ENCODE peak calls at places on chromosomes 16 and 17, in six cellular contexts. B, Q, E, K, Y and X are unnamed samples.
A peak's percentile ranks its signal among the peaks of the same experiment; 100 is the strongest.

GRCh38 chr16:83807710-83808572 is at the start of gene HSBP1:
- DNase-seq in B (peak; percentile 87), Y (peak; percentile 89), Q (peak; percentile 97), E (peak; percentile 98), K (peak; percentile 93), X (peak; percentile 90)

GRCh38 chr17:8284126-8284525 is 4.3 kb upstream of the RANGRF start:
- DNase-seq in Y (no peak), E (no peak), Q (no peak), K (no peak), B (no peak), X (no peak)

GRCh38 chr17:41567317-41567716 is 4.5 kb downstream of the KRT9 start:
- DNase-seq in Q (no peak), K (no peak), E (no peak), B (no peak), Y (no peak), X (no peak)

GRCh38 chr17:59853168-59853918 is 39.4 kb downstream of the TUBD1 start:
- DNase-seq in E (peak; percentile 31), B (peak; percentile 44), Y (peak; percentile 94), K (peak; percentile 97), Q (peak; percentile 97), X (peak; percentile 72)

GRCh38 chr16:911101-911500 is 59.7 kb downstream of the LMF1 start:
- DNase-seq in E (no peak), K (no peak), Y (no peak), B (no peak), Q (no peak), X (no peak)

GRCh38 chr17:74212262-74212912 is 984 bp upstream of the TTYH2 start:
- DNase-seq in B (no peak), Y (no peak), K (no peak), E (no peak), Q (peak; percentile 65), X (peak; percentile 36)

GRCh38 chr16:16004314-16004749 is 54.9 kb downstream of the ABCC1 start:
- DNase-seq in Q (peak; percentile 84), Y (no peak), B (no peak), K (peak; percentile 88), E (peak; percentile 42), X (no peak)

GRCh38 chr16:50425648-50426047 is 56.9 kb upstream of the BRD7 start:
- DNase-seq in B (no peak), E (no peak), Y (no peak), Q (no peak), K (no peak), X (no peak)

GRCh38 chr17:42142371-42142896 is 12.4 kb downstream of the RAB5C start:
- DNase-seq in B (no peak), Q (peak; percentile 68), Y (no peak), E (peak; percentile 84), K (peak; percentile 61), X (no peak)

GRCh38 chr17:28725166-28725659 is 820 bp downstream of the TLCD1 start:
- DNase-seq in Y (no peak), B (no peak), Q (peak; percentile 87), E (no peak), K (peak; percentile 57), X (no peak)

GRCh38 chr17:38327936-38328335 is 15.8 kb downstream of the GPR179 start:
- DNase-seq in Q (no peak), K (no peak), E (no peak), B (no peak), Y (no peak), X (no peak)

GRCh38 chr16:84565669-84566495 is 52.0 kb downstream of the COTL1 start:
- DNase-seq in E (no peak), Q (no peak), Y (no peak), K (no peak), B (no peak), X (no peak)

GRCh38 chr17:59851431-59852375 is 41.0 kb downstream of the TUBD1 start:
- DNase-seq in K (peak; percentile 90), Q (peak; percentile 68), B (no peak), Y (no peak), E (peak; percentile 60), X (no peak)

GRCh38 chr16:48720266-48720665 is 110.3 kb upstream of the N4BP1 start:
- DNase-seq in K (no peak), B (no peak), E (peak; percentile 14), Y (no peak), Q (peak; percentile 3), X (no peak)

GRCh38 chr16:60945225-60945624 is 1091.0 kb downstream of the CDH8 start:
- DNase-seq in Y (no peak), Q (no peak), K (no peak), B (no peak), E (no peak), X (no peak)

GRCh38 chr16:82229800-82230619 is 60.0 kb upstream of the MPHOSPH6 start:
- DNase-seq in K (peak; percentile 74), Q (peak; percentile 80), B (peak; percentile 29), Y (peak; percentile 63), E (peak; percentile 80), X (peak; percentile 47)

GRCh38 chr16:50979806-50980620 is 171.1 kb downstream of the SALL1 start:
- DNase-seq in Q (no peak), K (no peak), E (no peak), B (no peak), Y (no peak), X (no peak)

GRCh38 chr17:12545877-12546513 is 119.7 kb upstream of the MYOCD start:
- DNase-seq in Q (peak; percentile 68), E (peak; percentile 82), B (no peak), K (peak; percentile 47), Y (peak; percentile 13), X (no peak)

GRCh38 chr17:29715680-29716079 is 93.0 kb upstream of the CORO6 start:
- DNase-seq in E (no peak), B (no peak), Q (no peak), Y (no peak), K (no peak), X (no peak)

GRCh38 chr17:45092932-45093430 is 31.9 kb downstream of the NMT1 start:
- DNase-seq in E (peak; percentile 97), Y (no peak), K (peak; percentile 97), B (no peak), Q (peak; percentile 100), X (no peak)

GRCh38 chr16:660459-661183 is 7.3 kb upstream of the RHOT2 start:
- DNase-seq in Q (peak; percentile 88), Y (no peak), E (peak; percentile 98), B (peak; percentile 47), K (peak; percentile 78), X (peak; percentile 58)

GRCh38 chr16:26058326-26058725 is 366.6 kb downstream of the HS3ST4 start:
- DNase-seq in Y (no peak), E (no peak), K (no peak), Q (no peak), B (no peak), X (no peak)

GRCh38 chr17:63945851-63946439 is 13.8 kb upstream of the CD79B start:
- DNase-seq in B (no peak), E (no peak), K (no peak), Q (no peak), Y (no peak), X (no peak)

GRCh38 chr16:81740163-81740562 is 38.9 kb upstream of the PLCG2 start:
- DNase-seq in Y (no peak), Q (no peak), E (no peak), B (no peak), K (no peak), X (no peak)